ENCODE peak calls at places on chromosomes 12 and 14, in five cellular contexts. D is epithelial cell of esophagus, G is choroid plexus epithelial cell, L is pancreas, M is kidney epithelial cell. U is an unnamed sample.

GRCh38 chr12:108630481-108631207 is 3.0 kb downstream of the SELPLG start:
- DNase-seq in D (peak; percentile 93), M (no peak), L (no peak), G (peak; percentile 44), U (peak; percentile 73)

GRCh38 chr12:41621288-41621687 is 433.2 kb downstream of the PDZRN4 start:
- DNase-seq in D (peak; percentile 15), M (no peak), L (no peak), G (no peak), U (no peak)

GRCh38 chr12:92362785-92363184 is 217.1 kb upstream of the BTG1 start:
- DNase-seq in M (no peak), G (no peak), D (no peak), L (no peak), U (no peak)

GRCh38 chr12:124548854-124549378 is 18.5 kb downstream of the NCOR2 start:
- DNase-seq in G (peak; percentile 58), D (no peak), L (no peak), M (no peak), U (no peak)

GRCh38 chr12:123937707-123938600 is 34.7 kb downstream of the CCDC92 start:
- DNase-seq in G (peak; percentile 31), L (no peak), D (no peak), M (no peak), U (no peak)

GRCh38 chr12:112486361-112486760 is 67.6 kb downstream of the PTPN11 start:
- DNase-seq in M (no peak), L (no peak), G (no peak), D (no peak), U (no peak)

GRCh38 chr12:52975204-52975603 is 26.3 kb downstream of the KRT18 start:
- DNase-seq in D (no peak), M (no peak), G (peak; percentile 42), L (no peak), U (no peak)

GRCh38 chr14:101017806-101018560 is 114.5 kb upstream of the RTL1 start:
- DNase-seq in G (no peak), L (peak; percentile 5), D (no peak), M (no peak), U (no peak)

GRCh38 chr14:92362781-92363235 is 39.8 kb downstream of the SLC24A4 start:
- DNase-seq in G (no peak), M (peak; percentile 21), L (no peak), D (no peak), U (no peak)

GRCh38 chr14:96098309-96098998 is 59.3 kb downstream of the C14orf132 start:
- DNase-seq in G (peak; percentile 80), L (peak; percentile 59), D (peak; percentile 77), M (no peak), U (peak; percentile 60)

GRCh38 chr14:55333785-55334485 is 62.7 kb downstream of the FBXO34 start:
- DNase-seq in M (no peak), G (peak; percentile 56), L (no peak), D (peak; percentile 45), U (no peak)

GRCh38 chr14:50047274-50047676 is 69.1 kb downstream of the VCPKMT start:
- DNase-seq in L (no peak), G (no peak), D (peak; percentile 55), M (no peak), U (no peak)

GRCh38 chr12:41743835-41744234 is 400.8 kb downstream of the GXYLT1 start:
- DNase-seq in D (peak; percentile 26), L (no peak), M (peak; percentile 52), G (no peak), U (no peak)

GRCh38 chr12:125185740-125186470 is 120.7 kb downstream of the AACS start:
- DNase-seq in G (peak; percentile 56), D (peak; percentile 78), L (peak; percentile 66), M (no peak), U (no peak)

GRCh38 chr12:120072472-120072871 is 44.1 kb downstream of the RAB35 start:
- DNase-seq in G (no peak), L (no peak), M (no peak), D (no peak), U (no peak)

GRCh38 chr12:96981053-96981452 is 74.0 kb downstream of the NEDD1 start:
- DNase-seq in L (no peak), G (peak; percentile 76), M (peak; percentile 73), D (peak; percentile 29), U (peak; percentile 70)

GRCh38 chr14:101992708-101993107 is 28.3 kb downstream of the DYNC1H1 start:
- DNase-seq in L (no peak), M (no peak), D (no peak), G (no peak), U (no peak)

GRCh38 chr12:41573445-41573844 is 385.3 kb downstream of the PDZRN4 start:
- DNase-seq in L (no peak), M (no peak), D (no peak), G (no peak), U (no peak)

GRCh38 chr14:106813477-106813823 is 1287.1 kb downstream of the TMEM121 start:
- DNase-seq in G (no peak), M (no peak), D (no peak), L (no peak), U (no peak)

GRCh38 chr12:69512820-69513219 is 42.6 kb downstream of the FRS2 start:
- DNase-seq in M (no peak), D (peak; percentile 23), G (peak; percentile 68), L (no peak), U (no peak)

GRCh38 chr12:24226745-24227350 is 277.4 kb upstream of the SOX5 start:
- DNase-seq in D (peak; percentile 89), G (peak; percentile 98), M (peak; percentile 77), L (no peak), U (no peak)

GRCh38 chr12:32486158-32486557 is 86.8 kb downstream of the FGD4 start:
- DNase-seq in G (peak; percentile 50), M (no peak), L (no peak), D (peak; percentile 29), U (no peak)

GRCh38 chr14:75711134-75711795 is 50.2 kb downstream of the TTLL5 start:
- DNase-seq in G (peak; percentile 85), M (no peak), L (peak; percentile 61), D (peak; percentile 67), U (no peak)

GRCh38 chr12:117047810-117048584 is 51.2 kb downstream of the TESC start:
- DNase-seq in G (peak; percentile 74), M (no peak), D (no peak), L (peak; percentile 58), U (no peak)

GRCh38 chr14:73741386-73741875 is 27.2 kb upstream of the PNMA1 start:
- DNase-seq in D (peak; percentile 78), L (no peak), G (peak; percentile 70), M (no peak), U (no peak)

GRCh38 chr14:34628681-34629135 is 1.2 kb downstream of the SNX6 start:
- DNase-seq in M (no peak), G (peak; percentile 23), L (no peak), D (no peak), U (no peak)

GRCh38 chr12:101925935-101926334 is 48.6 kb downstream of the DRAM1 start:
- DNase-seq in D (no peak), L (no peak), M (no peak), G (peak; percentile 53), U (no peak)

GRCh38 chr12:131444220-131445164 is 266.4 kb upstream of the SFSWAP start:
- DNase-seq in G (no peak), M (no peak), L (no peak), D (no peak), U (no peak)

GRCh38 chr12:54697836-54698235 is 49.7 kb upstream of the DCD start:
- DNase-seq in M (no peak), L (no peak), D (no peak), G (no peak), U (no peak)

GRCh38 chr14:23091294-23092225 is 3.4 kb downstream of the ACIN1 start:
- DNase-seq in D (no peak), G (no peak), L (no peak), M (no peak), U (no peak)

GRCh38 chr14:56378046-56378445 is 201.6 kb upstream of the TMEM260 start:
- DNase-seq in M (no peak), G (no peak), L (no peak), D (no peak), U (no peak)

GRCh38 chr12:15910864-15911696 is at the start of gene DERA:
- DNase-seq in D (peak; percentile 86), L (peak; percentile 85), M (peak; percentile 28), G (peak; percentile 71), U (no peak)

GRCh38 chr12:15910468-15910863 is 666 bp upstream of the DERA start:
- DNase-seq in M (no peak), G (no peak), D (no peak), L (no peak), U (no peak)
- H3K4me3 ChIP-seq in M (no peak overlapping the region), G (no peak overlapping the region), D (no peak overlapping the region), L (peak overlapping the region; percentile 71), U (peak overlapping the region; percentile 67)

GRCh38 chr14:20723458-20723857 is 22.2 kb upstream of the EDDM3A start:
- DNase-seq in D (no peak), M (no peak), L (no peak), G (no peak), U (no peak)
- TF ChIP-seq CTCF in D (no peak), M (no peak), L (no peak), G (no peak), U (no peak)

DNA sequence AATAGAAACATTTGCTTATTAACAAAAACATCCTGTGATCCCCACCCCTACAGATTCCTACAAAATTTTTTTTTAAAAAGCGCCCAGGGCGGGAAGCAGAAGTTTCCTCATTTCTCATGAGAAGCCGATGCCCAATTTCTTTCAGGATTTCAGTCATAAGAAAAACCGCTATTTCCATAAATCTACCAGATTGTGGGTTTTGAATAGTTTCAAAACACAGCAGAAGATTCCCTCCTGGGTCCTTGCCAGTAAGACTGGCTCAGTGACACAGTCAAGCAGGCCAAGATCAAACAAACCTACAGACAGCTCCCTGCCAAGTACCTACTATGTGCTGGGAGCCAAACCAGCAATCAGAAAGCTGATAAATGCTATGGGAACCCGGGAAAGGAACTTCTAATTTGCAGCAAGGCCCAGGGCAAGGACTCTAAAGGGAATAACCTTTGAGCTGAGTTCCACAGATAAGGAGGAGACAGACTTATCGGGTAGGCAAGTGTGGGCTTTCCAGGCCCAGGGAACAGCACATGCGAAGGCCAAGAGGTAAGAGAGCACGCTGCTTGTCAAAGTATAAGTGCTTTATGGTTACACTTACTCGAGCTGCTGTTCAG is 68.7 kb downstream of the CCDC88C start:
- DNase-seq in D (no peak), L (no peak), G (no peak), M (no peak), U (no peak)
- H3K4me3 ChIP-seq in D (no peak overlapping the region), L (no peak overlapping the region), G (no peak overlapping the region), M (no peak overlapping the region), U (no peak overlapping the region)

GRCh38 chr12:25830456-25830855 is 128.0 kb upstream of the RASSF8 start:
- DNase-seq in G (peak; percentile 68), M (no peak), L (no peak), D (no peak), U (peak; percentile 90)

GRCh38 chr12:25827141-25827540 is 131.3 kb upstream of the RASSF8 start:
- DNase-seq in G (no peak), L (no peak), D (no peak), M (no peak), U (no peak)

GRCh38 chr12:25828188-25828587 is 130.3 kb upstream of the RASSF8 start:
- DNase-seq in M (no peak), D (no peak), G (no peak), L (no peak), U (no peak)

GRCh38 chr12:25827747-25828146 is 130.7 kb upstream of the RASSF8 start:
- DNase-seq in M (no peak), D (no peak), L (no peak), G (no peak), U (no peak)

DNA sequence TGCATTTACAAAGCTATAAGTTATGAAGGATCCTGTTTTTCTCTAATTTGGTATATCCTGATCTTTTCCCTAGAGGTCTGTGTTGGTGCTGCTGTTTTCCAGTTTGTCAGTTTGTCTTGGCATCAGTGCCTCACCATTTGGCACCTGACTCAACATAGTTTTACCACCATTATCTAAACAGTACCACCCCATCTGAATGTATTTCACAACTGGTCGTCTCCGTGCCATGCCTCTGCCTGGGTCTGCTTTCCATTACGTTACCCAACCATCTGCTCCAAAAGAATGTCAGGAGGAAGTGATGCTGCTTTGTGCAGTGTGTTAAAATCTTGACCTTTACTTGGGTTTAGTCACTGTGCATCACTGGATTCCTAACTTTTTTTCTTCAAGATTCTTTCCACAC is 129.3 kb upstream of the RASSF8 start:
- DNase-seq in D (peak; percentile 81), G (peak; percentile 98), L (peak; percentile 9), M (peak; percentile 1), U (peak; percentile 96)
- TF ChIP-seq CTCF in D (no peak), G (no peak), L (no peak), M (no peak), U (no peak)

U was measured in HFF-Myc.